ENCODE peak calls at places on chromosome 3, in four cellular contexts. L is tibial nerve, V is ovary, Q is HCT116. S is an unnamed sample.

GRCh38 chr3:50644556-50644955 is 27.6 kb downstream of the MAPKAPK3 start:
- DNase-seq in L (no peak), V (peak), Q (no peak), S (no peak)

GRCh38 chr3:5041315-5041714 is 62.1 kb downstream of the BHLHE40 start:
- DNase-seq in L (no peak), V (no peak), Q (no peak), S (no peak)

GRCh38 chr3:187684880-187685279 is 14.7 kb upstream of the SST start:
- DNase-seq in L (no peak), V (no peak), Q (no peak), S (no peak)

GRCh38 chr3:34863485-34863884 is 775.8 kb upstream of the ARPP21 start:
- DNase-seq in L (no peak), V (no peak), Q (no peak), S (no peak)

GRCh38 chr3:10517616-10518015 is 12.2 kb upstream of the ATP2B2 start:
- DNase-seq in L (no peak), V (no peak), Q (no peak), S (no peak)

GRCh38 chr3:194089357-194090177 is 46.4 kb upstream of the HES1 start:
- DNase-seq in L (peak), V (peak), Q (peak), S (peak)

GRCh38 chr3:29335438-29335837 is 54.6 kb downstream of the RBMS3 start:
- DNase-seq in L (peak), V (peak), Q (peak), S (peak)

GRCh38 chr3:75075158-75075557 is 460.7 kb upstream of the CNTN3 start:
- DNase-seq in L (no peak), V (no peak), Q (no peak), S (no peak)

GRCh38 chr3:182704926-182705325 is 88.4 kb upstream of the ATP11B start:
- DNase-seq in L (no peak), V (no peak), Q (peak), S (no peak)

GRCh38 chr3:5464684-5465083 is 277.2 kb downstream of the EDEM1 start:
- DNase-seq in L (no peak), V (no peak), Q (no peak), S (no peak)

GRCh38 chr3:114551770-114552526 is 258.1 kb downstream of the TIGIT start:
- DNase-seq in L (no peak), V (no peak), Q (peak), S (peak)

GRCh38 chr3:182925330-182925943 is 54.9 kb downstream of the DCUN1D1 start:
- DNase-seq in L (no peak), V (no peak), Q (no peak), S (peak)

GRCh38 chr3:195895900-195896360 is 12.4 kb downstream of the TNK2 start:
- DNase-seq in L (peak), V (peak), Q (no peak), S (no peak)

GRCh38 chr3:139718415-139718814 is 40.6 kb upstream of the NMNAT3 start:
- DNase-seq in L (peak), V (peak), Q (peak), S (no peak)

GRCh38 chr3:150370129-150370602 is 37.9 kb upstream of the TSC22D2 start:
- DNase-seq in L (peak), V (no peak), Q (peak), S (peak)

GRCh38 chr3:102017784-102018183 is 168.5 kb downstream of the NFKBIZ start:
- DNase-seq in L (no peak), V (no peak), Q (no peak), S (no peak)

GRCh38 chr3:159800434-159801121 is 188.1 kb upstream of the IL12A start:
- DNase-seq in L (no peak), V (no peak), Q (no peak), S (no peak)
- H3K27ac ChIP-seq in L (no peak), V (no peak), Q (no peak), S (no peak)

GRCh38 chr3:12516873-12517272 is 28.4 kb downstream of the MKRN2OS start:
- DNase-seq in L (no peak), V (no peak), Q (no peak), S (no peak)
- H3K27ac ChIP-seq in L (no peak), V (no peak), Q (no peak), S (no peak)

GRCh38 chr3:53503185-53503584 is 8.8 kb downstream of the CACNA1D start:
- DNase-seq in L (no peak), V (no peak), Q (no peak), S (no peak)
- H3K27ac ChIP-seq in L (no peak), V (no peak), Q (no peak), S (no peak)

GRCh38 chr3:62169871-62170660 is 203.3 kb downstream of the FEZF2 start:
- DNase-seq in L (no peak), V (no peak), Q (no peak), S (no peak)
- H3K27ac ChIP-seq in L (no peak), V (no peak), Q (no peak), S (no peak)

GRCh38 chr3:186052096-186052495 is 56.8 kb downstream of the ETV5 start:
- DNase-seq in L (no peak), V (no peak), Q (no peak), S (no peak)

GRCh38 chr3:186057594-186057993 is 51.3 kb downstream of the ETV5 start:
- DNase-seq in L (no peak), V (no peak), Q (no peak), S (peak)

GRCh38 chr3:186053954-186054353 is 54.9 kb downstream of the ETV5 start:
- DNase-seq in L (no peak), V (no peak), Q (no peak), S (no peak)

GRCh38 chr3:186058225-186058624 is 50.7 kb downstream of the ETV5 start:
- DNase-seq in L (no peak), V (no peak), Q (no peak), S (no peak)

DNA sequence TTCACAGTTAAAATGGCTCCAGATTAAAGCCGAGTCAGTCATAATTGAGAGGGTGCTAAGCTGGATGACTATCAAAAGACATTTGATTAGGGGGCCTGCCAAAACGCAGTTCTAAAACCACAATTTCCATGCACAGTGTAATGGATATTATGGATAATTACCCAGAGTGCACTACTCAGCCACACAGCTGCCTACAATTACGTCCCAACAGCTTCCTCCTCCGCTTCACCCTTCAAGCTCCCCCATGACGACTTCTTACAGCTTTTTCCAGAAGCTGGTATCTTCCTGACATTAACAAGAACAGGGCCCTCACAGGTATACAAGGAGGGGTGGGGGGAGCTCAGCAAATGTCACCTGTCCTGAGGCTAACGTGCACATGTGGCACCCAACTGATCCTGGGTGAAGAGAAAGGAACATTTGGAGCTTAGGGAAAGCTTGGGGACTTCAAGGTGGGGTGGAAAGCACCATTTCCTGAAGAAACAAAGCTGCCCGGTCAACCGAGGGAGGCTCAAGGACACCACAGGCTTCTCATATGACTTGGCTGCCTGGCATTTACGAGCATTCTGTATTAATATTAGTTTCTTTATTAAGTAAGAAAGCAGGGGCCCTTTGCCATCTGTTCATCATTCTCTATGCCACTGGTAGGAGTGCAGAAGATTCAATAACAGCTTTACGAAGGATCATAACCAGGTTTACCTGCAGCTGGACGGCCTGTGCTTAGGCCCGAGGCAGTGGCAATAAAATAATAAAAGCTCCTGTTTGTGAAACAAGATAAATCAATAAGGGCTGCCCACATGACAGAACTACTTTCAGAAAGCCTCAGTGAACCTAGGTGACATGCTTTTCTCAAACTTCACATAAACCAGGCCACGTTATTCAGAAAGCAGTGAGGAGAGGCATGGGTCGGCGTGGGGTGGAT is 54.1 kb downstream of the ETV5 start:
- DNase-seq in L (no peak), V (no peak), Q (no peak), S (no peak)
- H3K27ac ChIP-seq in L (no peak), V (no peak), Q (no peak), S (no peak)

GRCh38 chr3:18419232-18419631 is 5.9 kb downstream of the SATB1 start:
- DNase-seq in L (no peak), V (no peak), Q (no peak), S (no peak)

GRCh38 chr3:18416332-18416731 is 8.8 kb downstream of the SATB1 start:
- DNase-seq in L (no peak), V (no peak), Q (no peak), S (no peak)

GRCh38 chr3:18415836-18416235 is 9.3 kb downstream of the SATB1 start:
- DNase-seq in L (no peak), V (no peak), Q (no peak), S (no peak)

GRCh38 chr3:18420584-18420983 is 4.6 kb downstream of the SATB1 start:
- DNase-seq in L (no peak), V (no peak), Q (no peak), S (no peak)

DNA sequence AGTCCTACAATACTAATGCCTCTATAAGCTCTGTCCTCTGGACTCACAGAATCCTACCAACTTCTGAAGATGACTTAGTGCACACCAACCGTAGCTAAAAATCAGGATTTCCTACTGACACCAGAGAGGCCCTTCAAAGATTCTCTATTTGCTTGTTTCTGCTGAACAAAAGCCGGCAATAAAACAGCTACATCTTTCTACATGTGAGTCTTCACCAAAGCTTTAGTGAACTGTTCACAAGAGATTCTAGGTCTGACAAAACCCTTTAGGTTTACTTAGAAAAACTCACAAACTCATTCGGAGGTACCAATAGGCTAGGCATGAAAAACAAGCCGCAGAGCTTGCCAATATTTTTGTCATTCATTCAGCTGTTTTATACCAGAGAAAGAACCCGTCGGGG is 7.0 kb downstream of the SATB1 start:
- DNase-seq in L (no peak), V (no peak), Q (no peak), S (no peak)
- H3K27ac ChIP-seq in L (no peak), V (no peak), Q (no peak), S (no peak)

GRCh38 chr3:21543380-21544075 is 207.5 kb downstream of the ZNF385D start:
- DNase-seq in L (no peak), V (no peak), Q (no peak), S (no peak)

GRCh38 chr3:21544076-21544462 is 206.9 kb downstream of the ZNF385D start:
- DNase-seq in L (no peak), V (no peak), Q (no peak), S (no peak)

GRCh38 chr3:21540265-21540664 is 210.7 kb downstream of the ZNF385D start:
- DNase-seq in L (no peak), V (no peak), Q (no peak), S (no peak)

DNA sequence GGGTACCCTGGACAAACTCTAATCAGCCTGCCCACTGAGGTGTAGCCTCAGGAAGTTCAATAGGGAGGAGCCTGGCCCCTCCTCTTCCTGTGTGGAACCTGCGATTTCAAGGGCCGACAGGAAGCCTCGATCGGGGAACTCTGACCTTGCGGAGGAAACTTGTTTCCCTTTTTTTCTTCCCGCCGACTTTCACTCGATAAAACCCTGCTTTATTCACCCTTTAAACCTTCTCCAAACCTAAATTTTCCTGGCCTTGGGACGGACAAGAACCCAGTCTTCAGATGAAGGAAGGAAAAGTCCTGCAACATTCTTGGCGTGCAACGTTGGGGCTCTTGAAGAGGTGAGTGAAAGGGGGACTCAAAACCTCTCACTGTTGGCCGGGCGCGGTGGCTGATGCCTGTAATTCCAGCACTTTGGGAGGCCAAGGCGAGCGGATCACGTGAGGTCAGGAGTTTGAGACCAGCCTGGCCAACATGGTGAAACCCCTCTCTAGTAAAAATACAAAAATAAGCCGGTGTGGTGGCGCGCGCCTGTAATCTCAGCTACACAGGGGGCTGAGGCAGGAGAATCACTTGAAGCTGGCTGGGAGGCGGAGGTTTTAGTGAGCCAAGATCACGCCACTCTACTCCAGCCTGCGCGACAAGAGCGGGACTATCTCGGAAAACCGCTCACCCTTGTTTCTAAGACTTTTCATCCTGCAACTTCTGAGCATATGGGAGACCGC is 208.2 kb downstream of the ZNF385D start:
- DNase-seq in L (no peak), V (no peak), Q (no peak), S (no peak)
- H3K27ac ChIP-seq in L (no peak), V (no peak), Q (no peak), S (no peak)

GRCh38 chr3:123327956-123328850 is 120.7 kb downstream of the ADCY5 start:
- DNase-seq in L (no peak), V (no peak), Q (no peak), S (no peak)
- H3K27ac ChIP-seq in L (no peak), V (no peak), Q (no peak), S (no peak)

GRCh38 chr3:46405301-46406079 is 1.4 kb downstream of the CCR5AS start:
- DNase-seq in L (peak), V (no peak), Q (no peak), S (no peak)
- H3K27ac ChIP-seq in L (peak), V (no peak), Q (no peak), S (peak)

DNA sequence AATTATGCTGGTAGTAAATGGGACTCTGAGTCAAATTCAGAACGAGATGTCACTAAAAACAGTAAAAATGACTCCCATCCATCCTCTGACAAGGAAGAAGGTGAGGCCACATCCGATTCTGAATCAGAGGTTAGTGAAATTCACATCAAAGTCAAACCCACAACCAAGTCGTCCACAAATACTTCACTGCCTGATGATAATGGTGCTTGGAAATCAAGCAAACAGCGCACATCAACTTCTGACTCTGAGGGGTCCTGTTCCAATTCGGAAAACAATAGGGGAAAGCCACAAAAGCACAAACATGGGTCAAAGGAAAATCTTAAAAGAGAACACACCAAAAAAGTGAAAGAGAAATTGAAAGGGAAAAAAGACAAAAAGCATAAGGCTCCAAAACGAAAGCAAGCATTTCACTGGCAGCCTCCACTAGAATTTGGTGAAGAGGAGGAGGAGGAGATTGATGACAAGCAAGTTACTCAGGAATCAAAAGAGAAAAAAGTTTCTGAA is 15.1 kb upstream of the ZBTB47 start:
- DNase-seq in L (no peak), V (no peak), Q (no peak), S (no peak)
- H3K27ac ChIP-seq in L (peak), V (no peak), Q (no peak), S (no peak)